ENCODE peak calls at places on chromosomes 5 and 9, in eight cellular contexts. One of them, this sample, is unnamed.

GRCh38 chr5:135426102-135427082 is 20.8 kb downstream of the DCANP1 start:
- DNase-seq in heart left ventricle: no peak
- DNase-seq in cardiac muscle cell: peak
- DNase-seq in CD8-positive, alpha-beta T cell: no peak
- DNase-seq in astrocyte: peak
- DNase-seq in lower lobe of right lung: no peak
- DNase-seq in lung: no peak
- DNase-seq in nephron progenitor cell: no peak
- DNase-seq in this sample: no peak

GRCh38 chr5:80688648-80689420 is 34.1 kb upstream of the DHFR start:
- DNase-seq in heart left ventricle: no peak
- DNase-seq in cardiac muscle cell: no peak
- DNase-seq in CD8-positive, alpha-beta T cell: no peak
- DNase-seq in astrocyte: no peak
- DNase-seq in lower lobe of right lung: no peak
- DNase-seq in lung: no peak
- DNase-seq in nephron progenitor cell: no peak
- DNase-seq in this sample: no peak

GRCh38 chr9:81607593-81608288 is 81.6 kb downstream of the TLE1 start:
- DNase-seq in heart left ventricle: no peak
- DNase-seq in cardiac muscle cell: peak
- DNase-seq in CD8-positive, alpha-beta T cell: no peak
- DNase-seq in astrocyte: no peak
- DNase-seq in lower lobe of right lung: no peak
- DNase-seq in lung: no peak
- DNase-seq in nephron progenitor cell: no peak
- DNase-seq in this sample: no peak

GRCh38 chr9:113620016-113620376 is 156.5 kb downstream of the RGS3 start:
- DNase-seq in heart left ventricle: no peak
- DNase-seq in cardiac muscle cell: no peak
- DNase-seq in CD8-positive, alpha-beta T cell: no peak
- DNase-seq in astrocyte: no peak
- DNase-seq in lower lobe of right lung: no peak
- DNase-seq in lung: no peak
- DNase-seq in nephron progenitor cell: no peak
- DNase-seq in this sample: no peak

GRCh38 chr5:31385774-31386537 is 145.9 kb downstream of the DROSHA start:
- DNase-seq in heart left ventricle: no peak
- DNase-seq in cardiac muscle cell: no peak
- DNase-seq in CD8-positive, alpha-beta T cell: no peak
- DNase-seq in astrocyte: no peak
- DNase-seq in lower lobe of right lung: no peak
- DNase-seq in lung: no peak
- DNase-seq in nephron progenitor cell: no peak
- DNase-seq in this sample: no peak

GRCh38 chr5:125372694-125373621 is 626.5 kb upstream of the ZNF608 start:
- DNase-seq in heart left ventricle: no peak
- DNase-seq in cardiac muscle cell: peak
- DNase-seq in CD8-positive, alpha-beta T cell: no peak
- DNase-seq in astrocyte: peak
- DNase-seq in lower lobe of right lung: no peak
- DNase-seq in lung: no peak
- DNase-seq in nephron progenitor cell: no peak
- DNase-seq in this sample: no peak

GRCh38 chr5:6732634-6733410 is 19.6 kb downstream of the TENT4A start:
- DNase-seq in heart left ventricle: peak
- DNase-seq in cardiac muscle cell: peak
- DNase-seq in CD8-positive, alpha-beta T cell: no peak
- DNase-seq in astrocyte: peak
- DNase-seq in lower lobe of right lung: no peak
- DNase-seq in lung: no peak
- DNase-seq in nephron progenitor cell: no peak
- DNase-seq in this sample: no peak

GRCh38 chr5:43019615-43020293 is 20.4 kb downstream of the ANXA2R start:
- DNase-seq in heart left ventricle: peak
- DNase-seq in cardiac muscle cell: peak
- DNase-seq in CD8-positive, alpha-beta T cell: peak
- DNase-seq in astrocyte: peak
- DNase-seq in lower lobe of right lung: peak
- DNase-seq in lung: peak
- DNase-seq in nephron progenitor cell: peak
- DNase-seq in this sample: no peak

GRCh38 chr9:17135578-17135904 is 701 bp downstream of the CNTLN start:
- DNase-seq in heart left ventricle: no peak
- DNase-seq in cardiac muscle cell: peak
- DNase-seq in CD8-positive, alpha-beta T cell: no peak
- DNase-seq in astrocyte: no peak
- DNase-seq in lower lobe of right lung: peak
- DNase-seq in lung: no peak
- DNase-seq in nephron progenitor cell: no peak
- DNase-seq in this sample: no peak

GRCh38 chr5:173922527-173922926 is 34.4 kb downstream of the CPEB4 start:
- DNase-seq in heart left ventricle: no peak
- DNase-seq in cardiac muscle cell: no peak
- DNase-seq in CD8-positive, alpha-beta T cell: no peak
- DNase-seq in astrocyte: no peak
- DNase-seq in lower lobe of right lung: no peak
- DNase-seq in lung: no peak
- DNase-seq in nephron progenitor cell: no peak
- DNase-seq in this sample: no peak

GRCh38 chr5:79209505-79209904 is 26.4 kb upstream of the JMY start:
- DNase-seq in heart left ventricle: no peak
- DNase-seq in cardiac muscle cell: no peak
- DNase-seq in CD8-positive, alpha-beta T cell: no peak
- DNase-seq in astrocyte: no peak
- DNase-seq in lower lobe of right lung: no peak
- DNase-seq in lung: no peak
- DNase-seq in nephron progenitor cell: no peak
- DNase-seq in this sample: no peak

GRCh38 chr5:133423618-133424282 is 188.6 kb downstream of the FSTL4 start:
- DNase-seq in heart left ventricle: peak
- DNase-seq in cardiac muscle cell: peak
- DNase-seq in CD8-positive, alpha-beta T cell: peak
- DNase-seq in astrocyte: peak
- DNase-seq in lower lobe of right lung: peak
- DNase-seq in lung: peak
- DNase-seq in nephron progenitor cell: peak
- DNase-seq in this sample: peak

GRCh38 chr9:134986957-134987356 is 69.2 kb upstream of the FCN1 start:
- DNase-seq in heart left ventricle: no peak
- DNase-seq in cardiac muscle cell: no peak
- DNase-seq in CD8-positive, alpha-beta T cell: no peak
- DNase-seq in astrocyte: no peak
- DNase-seq in lower lobe of right lung: no peak
- DNase-seq in lung: no peak
- DNase-seq in nephron progenitor cell: no peak
- DNase-seq in this sample: no peak

GRCh38 chr5:956941-957729 is 51.5 kb upstream of the NKD2 start:
- DNase-seq in heart left ventricle: no peak
- DNase-seq in cardiac muscle cell: peak
- DNase-seq in CD8-positive, alpha-beta T cell: no peak
- DNase-seq in astrocyte: peak
- DNase-seq in lower lobe of right lung: no peak
- DNase-seq in lung: no peak
- DNase-seq in nephron progenitor cell: no peak
- DNase-seq in this sample: no peak

GRCh38 chr5:82349651-82350050 is 71.5 kb upstream of the RPS23 start:
- DNase-seq in heart left ventricle: no peak
- DNase-seq in cardiac muscle cell: no peak
- DNase-seq in CD8-positive, alpha-beta T cell: no peak
- DNase-seq in astrocyte: no peak
- DNase-seq in lower lobe of right lung: no peak
- DNase-seq in lung: no peak
- DNase-seq in nephron progenitor cell: peak
- DNase-seq in this sample: no peak

GRCh38 chr5:158414780-158415179 is 555.8 kb upstream of the CLINT1 start:
- DNase-seq in heart left ventricle: no peak
- DNase-seq in cardiac muscle cell: peak
- DNase-seq in CD8-positive, alpha-beta T cell: no peak
- DNase-seq in astrocyte: peak
- DNase-seq in lower lobe of right lung: no peak
- DNase-seq in lung: no peak
- DNase-seq in nephron progenitor cell: no peak
- DNase-seq in this sample: no peak

GRCh38 chr5:113965225-113965624 is 396.6 kb upstream of the KCNN2 start:
- DNase-seq in heart left ventricle: no peak
- DNase-seq in cardiac muscle cell: no peak
- DNase-seq in CD8-positive, alpha-beta T cell: no peak
- DNase-seq in astrocyte: no peak
- DNase-seq in lower lobe of right lung: no peak
- DNase-seq in lung: no peak
- DNase-seq in nephron progenitor cell: no peak
- DNase-seq in this sample: no peak

GRCh38 chr5:140295414-140295813 is 7.5 kb downstream of the PFDN1 start:
- DNase-seq in heart left ventricle: peak
- DNase-seq in cardiac muscle cell: peak
- DNase-seq in CD8-positive, alpha-beta T cell: no peak
- DNase-seq in astrocyte: peak
- DNase-seq in lower lobe of right lung: no peak
- DNase-seq in lung: peak
- DNase-seq in nephron progenitor cell: no peak
- DNase-seq in this sample: no peak

GRCh38 chr9:132164604-132165362 is 2.9 kb downstream of the NTNG2 start:
- DNase-seq in heart left ventricle: no peak
- DNase-seq in cardiac muscle cell: peak
- DNase-seq in CD8-positive, alpha-beta T cell: no peak
- DNase-seq in astrocyte: no peak
- DNase-seq in lower lobe of right lung: no peak
- DNase-seq in lung: peak
- DNase-seq in nephron progenitor cell: peak
- DNase-seq in this sample: no peak

GRCh38 chr9:4530375-4530774 is 40.1 kb downstream of the SLC1A1 start:
- DNase-seq in heart left ventricle: no peak
- DNase-seq in cardiac muscle cell: peak
- DNase-seq in CD8-positive, alpha-beta T cell: no peak
- DNase-seq in astrocyte: peak
- DNase-seq in lower lobe of right lung: no peak
- DNase-seq in lung: no peak
- DNase-seq in nephron progenitor cell: no peak
- DNase-seq in this sample: no peak

GRCh38 chr9:14251146-14252071 is 62.5 kb downstream of the NFIB start:
- DNase-seq in heart left ventricle: peak
- DNase-seq in cardiac muscle cell: peak
- DNase-seq in CD8-positive, alpha-beta T cell: no peak
- DNase-seq in astrocyte: peak
- DNase-seq in lower lobe of right lung: peak
- DNase-seq in lung: peak
- DNase-seq in nephron progenitor cell: no peak
- DNase-seq in this sample: no peak

GRCh38 chr5:74322944-74323343 is 317.6 kb downstream of the ENC1 start:
- DNase-seq in heart left ventricle: no peak
- DNase-seq in cardiac muscle cell: no peak
- DNase-seq in CD8-positive, alpha-beta T cell: no peak
- DNase-seq in astrocyte: no peak
- DNase-seq in lower lobe of right lung: no peak
- DNase-seq in lung: no peak
- DNase-seq in nephron progenitor cell: no peak
- DNase-seq in this sample: no peak
- TF ChIP-seq CTCF in heart left ventricle: no peak
- TF ChIP-seq CTCF in cardiac muscle cell: no peak
- TF ChIP-seq CTCF in CD8-positive, alpha-beta T cell: no peak
- TF ChIP-seq CTCF in astrocyte: no peak
- TF ChIP-seq CTCF in lower lobe of right lung: no peak
- TF ChIP-seq CTCF in lung: no peak
- TF ChIP-seq CTCF in nephron progenitor cell: no peak
- TF ChIP-seq CTCF in this sample: no peak

GRCh38 chr9:10479172-10479571 is 133.6 kb downstream of the PTPRD start:
- DNase-seq in heart left ventricle: no peak
- DNase-seq in cardiac muscle cell: no peak
- DNase-seq in CD8-positive, alpha-beta T cell: no peak
- DNase-seq in astrocyte: no peak
- DNase-seq in lower lobe of right lung: no peak
- DNase-seq in lung: no peak
- DNase-seq in nephron progenitor cell: no peak
- DNase-seq in this sample: no peak
- TF ChIP-seq CTCF in heart left ventricle: no peak
- TF ChIP-seq CTCF in cardiac muscle cell: no peak
- TF ChIP-seq CTCF in CD8-positive, alpha-beta T cell: no peak
- TF ChIP-seq CTCF in astrocyte: peak
- TF ChIP-seq CTCF in lower lobe of right lung: no peak
- TF ChIP-seq CTCF in lung: no peak
- TF ChIP-seq CTCF in nephron progenitor cell: peak
- TF ChIP-seq CTCF in this sample: no peak

GRCh38 chr9:128322342-128323191 is at the start of the genes COQ4 and TRUB2:
- DNase-seq in heart left ventricle: peak
- DNase-seq in cardiac muscle cell: peak
- DNase-seq in CD8-positive, alpha-beta T cell: peak
- DNase-seq in astrocyte: peak
- DNase-seq in lower lobe of right lung: peak
- DNase-seq in lung: peak
- DNase-seq in nephron progenitor cell: peak
- DNase-seq in this sample: peak
- TF ChIP-seq CTCF in heart left ventricle: no peak
- TF ChIP-seq CTCF in cardiac muscle cell: no peak
- TF ChIP-seq CTCF in CD8-positive, alpha-beta T cell: no peak
- TF ChIP-seq CTCF in astrocyte: no peak
- TF ChIP-seq CTCF in lower lobe of right lung: no peak
- TF ChIP-seq CTCF in lung: no peak
- TF ChIP-seq CTCF in nephron progenitor cell: no peak
- TF ChIP-seq CTCF in this sample: no peak

GRCh38 chr5:38483788-38484398 is 72.6 kb downstream of the LIFR start:
- DNase-seq in heart left ventricle: no peak
- DNase-seq in cardiac muscle cell: no peak
- DNase-seq in CD8-positive, alpha-beta T cell: no peak
- DNase-seq in astrocyte: no peak
- DNase-seq in lower lobe of right lung: no peak
- DNase-seq in lung: no peak
- DNase-seq in nephron progenitor cell: no peak
- DNase-seq in this sample: no peak
- TF ChIP-seq CTCF in heart left ventricle: no peak
- TF ChIP-seq CTCF in cardiac muscle cell: no peak
- TF ChIP-seq CTCF in CD8-positive, alpha-beta T cell: no peak
- TF ChIP-seq CTCF in astrocyte: no peak
- TF ChIP-seq CTCF in lower lobe of right lung: no peak
- TF ChIP-seq CTCF in lung: no peak
- TF ChIP-seq CTCF in nephron progenitor cell: no peak
- TF ChIP-seq CTCF in this sample: no peak

GRCh38 chr5:65663804-65664521 is 39.1 kb downstream of the SHLD3 start:
- DNase-seq in heart left ventricle: no peak
- DNase-seq in cardiac muscle cell: peak
- DNase-seq in CD8-positive, alpha-beta T cell: no peak
- DNase-seq in astrocyte: peak
- DNase-seq in lower lobe of right lung: no peak
- DNase-seq in lung: no peak
- DNase-seq in nephron progenitor cell: no peak
- DNase-seq in this sample: no peak
- TF ChIP-seq CTCF in heart left ventricle: no peak
- TF ChIP-seq CTCF in cardiac muscle cell: peak
- TF ChIP-seq CTCF in CD8-positive, alpha-beta T cell: peak
- TF ChIP-seq CTCF in astrocyte: peak
- TF ChIP-seq CTCF in lower lobe of right lung: peak
- TF ChIP-seq CTCF in lung: no peak
- TF ChIP-seq CTCF in nephron progenitor cell: peak
- TF ChIP-seq CTCF in this sample: peak

This sample was measured in D721Med.